ENCODE peak calls at places on chromosome 21, in six cellular contexts. U, K, N, M, V and D are unnamed samples.

GRCh38 chr21:21163904-21164303 is 165.7 kb downstream of the NCAM2 start:
- DNase-seq in U (peak; percentile 26), K (peak; percentile 85), N (peak; percentile 44), M (peak; percentile 5), V (no peak), D (no peak)

GRCh38 chr21:36589352-36589971 is 109.5 kb upstream of the SIM2 start:
- DNase-seq in U (peak; percentile 15), K (peak; percentile 66), N (peak; percentile 69), M (peak; percentile 42), V (peak; percentile 16), D (peak; percentile 35)

GRCh38 chr21:32771134-32771523 is 426 bp downstream of the PAXBP1 start:
- DNase-seq in U (peak; percentile 33), K (peak; percentile 65), N (peak; percentile 61), M (peak; percentile 47), V (no peak), D (peak; percentile 46)

GRCh38 chr21:16455978-16456377 is 726.2 kb downstream of the USP25 start:
- DNase-seq in U (no peak), K (no peak), N (no peak), M (no peak), V (no peak), D (no peak)

GRCh38 chr21:36583591-36583990 is 103.7 kb upstream of the CLDN14 start:
- DNase-seq in U (no peak), K (no peak), N (no peak), M (no peak), V (no peak), D (no peak)

GRCh38 chr21:41745026-41745820 is 21.6 kb downstream of the RIPK4 start:
- DNase-seq in U (no peak), K (no peak), N (no peak), M (no peak), V (no peak), D (no peak)

GRCh38 chr21:16792155-16792554 is 720.7 kb upstream of the CXADR start:
- DNase-seq in U (no peak), K (no peak), N (no peak), M (no peak), V (no peak), D (no peak)

GRCh38 chr21:42845296-42845965 is 33.9 kb downstream of the WDR4 start:
- DNase-seq in U (no peak), K (no peak), N (no peak), M (peak; percentile 1), V (no peak), D (no peak)

GRCh38 chr21:31293986-31294385 is 50.1 kb downstream of the TIAM1 start:
- DNase-seq in U (no peak), K (no peak), N (no peak), M (no peak), V (no peak), D (no peak)

GRCh38 chr21:25569084-25569483 is 38.2 kb downstream of the MRPL39 start:
- DNase-seq in U (no peak), K (no peak), N (no peak), M (no peak), V (no peak), D (no peak)

GRCh38 chr21:41769933-41770332 is 3.1 kb upstream of the RIPK4 start:
- DNase-seq in U (no peak), K (no peak), N (no peak), M (no peak), V (no peak), D (no peak)

GRCh38 chr21:31526040-31526439 is 133.5 kb upstream of the SOD1 start:
- DNase-seq in U (no peak), K (no peak), N (no peak), M (no peak), V (no peak), D (no peak)

GRCh38 chr21:15279484-15279883 is 214.7 kb upstream of the NRIP1 start:
- DNase-seq in U (no peak), K (no peak), N (no peak), M (no peak), V (no peak), D (no peak)

GRCh38 chr21:41712201-41712600 is 54.7 kb downstream of the RIPK4 start:
- DNase-seq in U (no peak), K (no peak), N (no peak), M (no peak), V (no peak), D (no peak)

GRCh38 chr21:14554948-14555347 is 8.8 kb upstream of the SAMSN1 start:
- DNase-seq in U (no peak), K (no peak), N (no peak), M (no peak), V (no peak), D (no peak)

GRCh38 chr21:14754259-14754604 is 208.1 kb upstream of the SAMSN1 start:
- DNase-seq in U (no peak), K (no peak), N (no peak), M (no peak), V (no peak), D (no peak)

GRCh38 chr21:42570841-42571387 is 57.3 kb downstream of the SLC37A1 start:
- DNase-seq in U (no peak), K (no peak), N (no peak), M (no peak), V (no peak), D (no peak)

GRCh38 chr21:27536319-27536718 is 569.4 kb upstream of the ADAMTS5 start:
- DNase-seq in U (no peak), K (no peak), N (no peak), M (no peak), V (no peak), D (no peak)

GRCh38 chr21:25689226-25689625 is 45.5 kb downstream of the ATP5PF start:
- DNase-seq in U (no peak), K (no peak), N (no peak), M (no peak), V (no peak), D (no peak)

GRCh38 chr21:42829954-42830353 is 49.4 kb downstream of the WDR4 start:
- DNase-seq in U (no peak), K (no peak), N (peak; percentile 38), M (no peak), V (no peak), D (no peak)

DNA sequence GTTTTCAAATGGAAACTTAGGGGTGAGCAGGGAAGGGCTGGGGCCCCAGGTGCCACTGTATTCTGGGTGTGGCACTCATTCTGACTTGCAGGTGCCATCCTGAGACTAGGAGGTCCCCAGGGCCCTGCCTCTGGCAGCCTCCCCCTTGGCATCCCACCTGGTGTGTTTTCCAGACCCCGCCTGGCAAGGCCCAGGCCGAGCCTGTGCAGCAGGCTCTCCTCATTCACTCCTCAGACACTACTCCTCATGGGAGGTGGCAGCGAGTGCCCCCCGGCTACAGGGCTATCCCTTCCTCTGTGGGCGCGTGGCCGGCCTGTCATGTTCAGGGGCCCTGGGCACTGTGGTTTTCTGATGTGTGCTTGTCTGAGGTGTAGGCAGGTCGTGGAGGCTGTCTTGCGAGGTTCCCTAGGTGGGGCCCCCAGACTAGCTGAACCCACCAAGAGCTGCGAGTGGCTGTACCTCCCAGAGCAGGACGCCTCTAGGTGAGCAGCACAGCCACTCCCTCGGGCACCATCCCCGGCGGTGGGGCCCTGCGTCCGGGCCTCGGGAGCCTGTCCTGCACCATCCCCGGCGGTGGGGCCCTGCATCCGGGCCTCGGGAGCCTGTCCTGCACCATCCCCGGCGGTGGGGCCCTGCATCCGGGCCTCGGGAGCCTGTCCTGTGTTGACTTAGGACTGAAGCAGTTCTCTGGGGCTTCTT is 13.2 kb downstream of the SLX9 start:
- DNase-seq in U (no peak), K (no peak), N (no peak), M (no peak), V (no peak), D (no peak)
- TF ChIP-seq POLR2A in U (no peak), K (no peak), N (no peak), M (no peak), V (no peak), D (no peak)

GRCh38 chr21:39108291-39109162 is 74.7 kb downstream of the PSMG1 start:
- DNase-seq in U (no peak), K (no peak), N (peak; percentile 26), M (no peak), V (no peak), D (no peak)

GRCh38 chr21:39109163-39109530 is 74.1 kb downstream of the PSMG1 start:
- DNase-seq in U (no peak), K (no peak), N (no peak), M (no peak), V (no peak), D (no peak)

GRCh38 chr21:39109596-39110210 is 73.5 kb downstream of the PSMG1 start:
- DNase-seq in U (no peak), K (no peak), N (no peak), M (no peak), V (no peak), D (no peak)

GRCh38 chr21:39111928-39112327 is 71.3 kb downstream of the PSMG1 start:
- DNase-seq in U (no peak), K (no peak), N (peak; percentile 6), M (no peak), V (no peak), D (no peak)

DNA sequence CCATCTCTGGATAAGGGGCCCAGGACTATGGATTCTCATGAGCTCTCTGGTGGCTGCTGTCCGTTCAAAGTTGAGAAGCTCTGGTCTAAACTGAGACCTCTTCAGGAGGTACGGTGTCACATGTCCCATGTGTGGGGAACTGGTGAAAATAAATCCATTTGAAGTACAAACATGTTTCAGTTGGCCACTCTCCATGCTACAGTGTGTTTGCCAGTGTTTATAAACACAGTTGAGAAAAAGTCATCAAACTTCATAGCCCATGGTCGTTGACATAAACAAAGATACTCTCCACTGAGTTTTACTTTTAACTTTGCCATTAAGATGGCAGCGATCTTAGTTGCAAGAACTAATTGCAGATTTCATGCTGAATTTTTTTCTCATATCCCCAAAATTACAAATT is 72.8 kb downstream of the PSMG1 start:
- DNase-seq in U (no peak), K (no peak), N (no peak), M (no peak), V (no peak), D (no peak)
- TF ChIP-seq POLR2AphosphoS5 in U (no peak), K (no peak), N (no peak), M (no peak), V (no peak), D (no peak)

GRCh38 chr21:46550511-46550941 is 54.4 kb downstream of the S100B start:
- DNase-seq in U (no peak), K (no peak), N (peak; percentile 33), M (no peak), V (no peak), D (no peak)
- TF ChIP-seq TAF1 in U (no peak), K (no peak), N (no peak), M (no peak), V (no peak), D (no peak)

GRCh38 chr21:38798481-38798882 is 7.2 kb upstream of the ETS2 start:
- DNase-seq in U (no peak), K (peak; percentile 94), N (no peak), M (no peak), V (no peak), D (no peak)
- TF ChIP-seq POLR2A in U (no peak), K (no peak), N (no peak), M (no peak), V (no peak), D (no peak)

GRCh38 chr21:45848352-45848751 is 133.2 kb upstream of the COL6A1 start:
- DNase-seq in U (no peak), K (no peak), N (no peak), M (no peak), V (no peak), D (no peak)

GRCh38 chr21:45850181-45850580 is 131.4 kb upstream of the COL6A1 start:
- DNase-seq in U (no peak), K (no peak), N (no peak), M (no peak), V (no peak), D (no peak)

GRCh38 chr21:45849651-45850050 is 131.9 kb upstream of the COL6A1 start:
- DNase-seq in U (no peak), K (no peak), N (no peak), M (no peak), V (no peak), D (no peak)

GRCh38 chr21:45847870-45848269 is 133.7 kb upstream of the COL6A1 start:
- DNase-seq in U (no peak), K (no peak), N (no peak), M (no peak), V (no peak), D (no peak)

GRCh38 chr21:45848805-45849204 is 132.8 kb upstream of the COL6A1 start:
- DNase-seq in U (no peak), K (no peak), N (no peak), M (no peak), V (no peak), D (no peak)
- TF ChIP-seq POLR2AphosphoS5 in U (no peak), K (no peak), N (no peak), M (no peak), V (no peak), D (no peak)